ENCODE peak calls at places on chromosomes 4 and X, in five cellular contexts. One of them, this sample, is unnamed.

GRCh38 chr4:182169987-182170386 is 73.2 kb upstream of the TENM3 start:
- DNase-seq in HCT116: no peak
- DNase-seq in coronary artery: no peak
- DNase-seq in fibroblast of villous mesenchyme: no peak
- DNase-seq in GM12878: no peak
- DNase-seq in this sample: no peak

GRCh38 chr4:1207603-1208265 is 35.4 kb upstream of the SPON2 start:
- DNase-seq in fibroblast of villous mesenchyme: peak; percentile 91
- DNase-seq in coronary artery: peak; percentile 72
- DNase-seq in GM12878: no peak
- DNase-seq in HCT116: no peak
- DNase-seq in this sample: no peak

GRCh38 chrX:154727418-154728323 is 23.2 kb downstream of the GAB3 start:
- DNase-seq in HCT116: no peak
- DNase-seq in GM12878: no peak
- DNase-seq in coronary artery: no peak
- DNase-seq in fibroblast of villous mesenchyme: peak; percentile 59
- DNase-seq in this sample: no peak

GRCh38 chr4:8325284-8325973 is 55.9 kb downstream of the HTRA3 start:
- DNase-seq in GM12878: no peak
- DNase-seq in fibroblast of villous mesenchyme: no peak
- DNase-seq in HCT116: no peak
- DNase-seq in coronary artery: peak; percentile 62
- DNase-seq in this sample: no peak

GRCh38 chr4:55733874-55734437 is 85.6 kb upstream of the EXOC1L start:
- DNase-seq in HCT116: peak; percentile 83
- DNase-seq in coronary artery: no peak
- DNase-seq in GM12878: no peak
- DNase-seq in fibroblast of villous mesenchyme: peak; percentile 62
- DNase-seq in this sample: peak; percentile 14

GRCh38 chr4:47837582-47838294 is at the start of gene CORIN:
- DNase-seq in GM12878: no peak
- DNase-seq in fibroblast of villous mesenchyme: no peak
- DNase-seq in coronary artery: no peak
- DNase-seq in HCT116: no peak
- DNase-seq in this sample: no peak

GRCh38 chr4:70591955-70592582 is at the start of gene AMBN:
- DNase-seq in coronary artery: no peak
- DNase-seq in GM12878: no peak
- DNase-seq in fibroblast of villous mesenchyme: no peak
- DNase-seq in HCT116: no peak
- DNase-seq in this sample: no peak

GRCh38 chr4:47465008-47465407 is 1.5 kb upstream of the COMMD8 start:
- DNase-seq in fibroblast of villous mesenchyme: no peak
- DNase-seq in GM12878: peak; percentile 59
- DNase-seq in coronary artery: no peak
- DNase-seq in HCT116: no peak
- DNase-seq in this sample: no peak

GRCh38 chrX:100872161-100872560 is 2.0 kb downstream of the NOX1 start:
- DNase-seq in HCT116: no peak
- DNase-seq in fibroblast of villous mesenchyme: peak; percentile 21
- DNase-seq in GM12878: no peak
- DNase-seq in coronary artery: no peak
- DNase-seq in this sample: no peak

GRCh38 chr4:25358515-25359275 is 18.4 kb upstream of the ANAPC4 start:
- DNase-seq in fibroblast of villous mesenchyme: no peak
- DNase-seq in HCT116: no peak
- DNase-seq in GM12878: no peak
- DNase-seq in coronary artery: no peak
- DNase-seq in this sample: no peak

GRCh38 chrX:9701790-9702189 is 63.9 kb downstream of the GPR143 start:
- DNase-seq in fibroblast of villous mesenchyme: no peak
- DNase-seq in coronary artery: no peak
- DNase-seq in GM12878: no peak
- DNase-seq in HCT116: no peak
- DNase-seq in this sample: no peak

GRCh38 chr4:106315968-106316772 is at the start of the genes AIMP1 and TBCK:
- DNase-seq in GM12878: peak; percentile 72
- DNase-seq in fibroblast of villous mesenchyme: peak; percentile 95
- DNase-seq in HCT116: peak; percentile 88
- DNase-seq in coronary artery: peak; percentile 94
- DNase-seq in this sample: peak; percentile 79

GRCh38 chrX:3252744-3253143 is 93.7 kb downstream of the MXRA5 start:
- DNase-seq in fibroblast of villous mesenchyme: no peak
- DNase-seq in GM12878: no peak
- DNase-seq in coronary artery: no peak
- DNase-seq in HCT116: no peak
- DNase-seq in this sample: no peak

GRCh38 chrX:13652256-13653021 is 502 bp upstream of the TCEANC start:
- DNase-seq in GM12878: no peak
- DNase-seq in coronary artery: no peak
- DNase-seq in HCT116: peak; percentile 13
- DNase-seq in fibroblast of villous mesenchyme: peak; percentile 98
- DNase-seq in this sample: peak; percentile 80

GRCh38 chr4:128868758-128869157 is 59.3 kb downstream of the JADE1 start:
- DNase-seq in fibroblast of villous mesenchyme: peak; percentile 48
- DNase-seq in HCT116: no peak
- DNase-seq in coronary artery: no peak
- DNase-seq in GM12878: no peak
- DNase-seq in this sample: no peak

GRCh38 chr4:19944251-19944650 is 307.5 kb upstream of the SLIT2 start:
- DNase-seq in GM12878: no peak
- DNase-seq in HCT116: no peak
- DNase-seq in fibroblast of villous mesenchyme: no peak
- DNase-seq in coronary artery: no peak
- DNase-seq in this sample: no peak

GRCh38 chrX:5683996-5684395 is 544.7 kb downstream of the NLGN4X start:
- DNase-seq in coronary artery: no peak
- DNase-seq in HCT116: no peak
- DNase-seq in GM12878: no peak
- DNase-seq in fibroblast of villous mesenchyme: peak; percentile 1
- DNase-seq in this sample: no peak

GRCh38 chr4:19126903-19127302 is 1105.3 kb upstream of the LCORL start:
- DNase-seq in fibroblast of villous mesenchyme: no peak
- DNase-seq in coronary artery: no peak
- DNase-seq in GM12878: no peak
- DNase-seq in HCT116: no peak
- DNase-seq in this sample: no peak

GRCh38 chrX:138872537-138872936 is 161.0 kb upstream of the FGF13 start:
- DNase-seq in fibroblast of villous mesenchyme: no peak
- DNase-seq in HCT116: no peak
- DNase-seq in GM12878: no peak
- DNase-seq in coronary artery: no peak
- DNase-seq in this sample: no peak

GRCh38 chrX:154779261-154779660 is 16.6 kb downstream of the DKC1 start:
- DNase-seq in GM12878: no peak
- DNase-seq in HCT116: no peak
- DNase-seq in coronary artery: no peak
- DNase-seq in fibroblast of villous mesenchyme: peak; percentile 49
- DNase-seq in this sample: no peak

GRCh38 chr4:120749445-120750151 is 172.9 kb downstream of the PRDM5 start:
- DNase-seq in coronary artery: no peak
- DNase-seq in GM12878: peak; percentile 83
- DNase-seq in fibroblast of villous mesenchyme: no peak
- DNase-seq in HCT116: no peak
- DNase-seq in this sample: no peak

GRCh38 chr4:83217721-83218522 is 66.7 kb downstream of the COQ2 start:
- DNase-seq in HCT116: no peak
- DNase-seq in fibroblast of villous mesenchyme: no peak
- DNase-seq in coronary artery: no peak
- DNase-seq in GM12878: peak; percentile 99
- DNase-seq in this sample: no peak

DNA sequence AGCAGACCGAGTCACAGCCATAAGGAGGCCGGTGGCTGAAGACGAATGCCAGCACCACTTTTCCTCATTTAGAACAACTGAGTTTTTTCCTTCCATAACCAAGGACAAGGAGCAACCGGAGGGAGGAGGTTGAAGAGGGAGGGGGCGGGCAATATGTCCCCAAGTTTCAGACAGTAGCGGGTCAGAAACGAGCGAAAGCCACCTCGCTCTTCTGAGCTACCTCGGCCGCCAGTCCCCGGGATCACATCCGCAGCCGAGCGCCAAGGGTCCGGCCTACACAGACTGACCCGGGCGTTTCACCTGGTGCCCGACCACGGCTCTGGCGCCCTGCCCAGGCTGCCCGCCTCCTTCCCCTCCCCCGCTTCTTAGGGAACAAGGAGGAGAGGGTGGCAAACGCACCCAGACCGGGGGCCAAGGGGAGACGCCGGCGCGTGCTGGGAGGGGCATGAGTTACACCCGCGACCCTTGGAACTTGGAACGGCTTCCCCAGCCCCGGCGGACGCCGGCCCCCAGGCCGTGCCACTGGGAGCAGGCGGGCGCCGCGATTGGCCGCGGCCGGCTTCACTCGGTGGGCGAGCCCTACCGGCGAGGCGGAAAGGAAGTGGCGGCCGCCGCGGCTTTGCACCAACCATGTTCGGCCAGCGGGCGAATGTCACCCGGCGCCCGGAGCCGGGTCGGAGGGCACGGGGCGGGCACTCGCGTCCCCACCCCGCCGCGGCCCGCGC is 1.6 kb downstream of the IRF2 start:
- DNase-seq in HCT116: no peak
- DNase-seq in coronary artery: peak; percentile 90
- DNase-seq in GM12878: no peak
- DNase-seq in fibroblast of villous mesenchyme: peak; percentile 72
- DNase-seq in this sample: no peak
- TF ChIP-seq CTCF in HCT116: no peak
- TF ChIP-seq CTCF in coronary artery: no peak
- TF ChIP-seq CTCF in GM12878: no peak
- TF ChIP-seq CTCF in fibroblast of villous mesenchyme: no peak
- TF ChIP-seq CTCF in this sample: no peak

DNA sequence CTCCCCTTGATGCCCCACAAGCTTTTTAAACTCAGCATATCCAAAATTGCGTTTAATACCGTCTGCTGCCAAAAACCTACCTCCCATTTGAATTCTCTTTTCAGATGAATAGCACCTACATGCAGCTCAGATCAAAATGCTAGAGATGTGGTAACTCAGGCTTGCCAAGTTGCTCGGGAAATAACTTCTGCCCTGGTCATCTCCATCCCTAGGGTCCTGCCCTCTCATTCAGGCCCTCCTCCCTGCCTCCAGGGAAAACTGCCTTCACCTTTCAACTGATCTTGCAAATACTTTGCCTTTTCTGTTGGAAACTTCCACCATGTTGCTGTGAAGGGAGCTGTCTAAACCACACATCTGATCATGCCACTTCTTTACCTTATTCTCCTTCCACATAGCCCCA is 114.1 kb downstream of the SPRY1 start:
- DNase-seq in coronary artery: no peak
- DNase-seq in GM12878: no peak
- DNase-seq in fibroblast of villous mesenchyme: no peak
- DNase-seq in HCT116: no peak
- DNase-seq in this sample: no peak
- H3K4me3 ChIP-seq in coronary artery: no peak overlapping the region
- H3K4me3 ChIP-seq in GM12878: no peak overlapping the region
- H3K4me3 ChIP-seq in fibroblast of villous mesenchyme: no peak overlapping the region
- H3K4me3 ChIP-seq in HCT116: no peak overlapping the region
- H3K4me3 ChIP-seq in this sample: no peak overlapping the region

GRCh38 chr4:6686104-6686787 is 7.4 kb upstream of the S100P start:
- DNase-seq in fibroblast of villous mesenchyme: no peak
- DNase-seq in coronary artery: no peak
- DNase-seq in GM12878: no peak
- DNase-seq in HCT116: no peak
- DNase-seq in this sample: no peak
- TF ChIP-seq CTCF in fibroblast of villous mesenchyme: no peak
- TF ChIP-seq CTCF in coronary artery: no peak
- TF ChIP-seq CTCF in GM12878: no peak
- TF ChIP-seq CTCF in HCT116: no peak
- TF ChIP-seq CTCF in this sample: no peak

GRCh38 chr4:16827762-16828724 is 70.4 kb downstream of the LDB2 start:
- DNase-seq in GM12878: no peak
- DNase-seq in fibroblast of villous mesenchyme: peak; percentile 4
- DNase-seq in HCT116: no peak
- DNase-seq in coronary artery: no peak
- DNase-seq in this sample: no peak

GRCh38 chr4:16827045-16827444 is 71.4 kb downstream of the LDB2 start:
- DNase-seq in HCT116: no peak
- DNase-seq in coronary artery: no peak
- DNase-seq in GM12878: no peak
- DNase-seq in fibroblast of villous mesenchyme: no peak
- DNase-seq in this sample: no peak

GRCh38 chr4:16830081-16830480 is 68.4 kb downstream of the LDB2 start:
- DNase-seq in coronary artery: no peak
- DNase-seq in fibroblast of villous mesenchyme: no peak
- DNase-seq in GM12878: no peak
- DNase-seq in HCT116: no peak
- DNase-seq in this sample: no peak

GRCh38 chr4:16824278-16824806 is 74.1 kb downstream of the LDB2 start:
- DNase-seq in HCT116: no peak
- DNase-seq in coronary artery: no peak
- DNase-seq in GM12878: no peak
- DNase-seq in fibroblast of villous mesenchyme: no peak
- DNase-seq in this sample: no peak

GRCh38 chr4:16826397-16826910 is 72.0 kb downstream of the LDB2 start:
- DNase-seq in coronary artery: no peak
- DNase-seq in fibroblast of villous mesenchyme: no peak
- DNase-seq in GM12878: no peak
- DNase-seq in HCT116: no peak
- DNase-seq in this sample: no peak
- H3K4me3 ChIP-seq in coronary artery: no peak overlapping the region
- H3K4me3 ChIP-seq in fibroblast of villous mesenchyme: no peak overlapping the region
- H3K4me3 ChIP-seq in GM12878: no peak overlapping the region
- H3K4me3 ChIP-seq in HCT116: no peak overlapping the region
- H3K4me3 ChIP-seq in this sample: no peak overlapping the region